ENCODE peak calls at places on chromosomes 6 and 20, in five cellular contexts. X, K, B, O and Q are unnamed samples.

GRCh38 chr6:52416629-52417151 is 3.5 kb upstream of the EFHC1 start:
- DNase-seq in K (no peak), O (no peak), B (no peak), X (no peak), Q (peak)

GRCh38 chr6:130937942-130938604 is 110.9 kb downstream of the SMLR1 start:
- DNase-seq in K (no peak), B (no peak), O (no peak), X (no peak), Q (no peak)

GRCh38 chr6:133809406-133809805 is 79.5 kb upstream of the TCF21 start:
- DNase-seq in X (peak), B (no peak), O (no peak), K (no peak), Q (no peak)

GRCh38 chr6:54847799-54848597 is 1.4 kb downstream of the FAM83B start:
- DNase-seq in B (no peak), X (peak), O (no peak), K (no peak), Q (no peak)

GRCh38 chr20:46348972-46349741 is 40.9 kb upstream of the CDH22 start:
- DNase-seq in K (peak), B (peak), O (peak), X (no peak), Q (peak)

GRCh38 chr20:30488941-30489601 is 768.4 kb upstream of the DEFB115 start:
- DNase-seq in O (no peak), X (no peak), B (no peak), K (no peak), Q (no peak)

GRCh38 chr6:68572975-68573374 is 62.1 kb upstream of the ADGRB3 start:
- DNase-seq in O (no peak), K (no peak), B (no peak), X (no peak), Q (no peak)

GRCh38 chr20:62739581-62740285 is 31.1 kb downstream of the NTSR1 start:
- DNase-seq in X (no peak), B (peak), O (peak), K (no peak), Q (peak)

GRCh38 chr20:46148313-46149213 is 30.4 kb downstream of the CD40 start:
- DNase-seq in B (no peak), O (no peak), X (no peak), K (no peak), Q (no peak)

GRCh38 chr20:15364781-15365180 is 1027.4 kb upstream of the FLRT3 start:
- DNase-seq in B (no peak), X (no peak), O (no peak), K (no peak), Q (no peak)

GRCh38 chr6:1797801-1798200 is 188.1 kb downstream of the FOXC1 start:
- DNase-seq in B (no peak), K (no peak), X (no peak), O (no peak), Q (no peak)

GRCh38 chr6:42571611-42572342 is 7.9 kb downstream of the UBR2 start:
- DNase-seq in B (no peak), X (no peak), O (no peak), K (no peak), Q (no peak)

GRCh38 chr6:105179244-105180065 is at the start of gene POPDC3:
- DNase-seq in K (peak), B (peak), O (peak), X (no peak), Q (peak)

GRCh38 chr6:168157272-168158007 is 78.4 kb upstream of the FRMD1 start:
- DNase-seq in B (no peak), K (no peak), O (no peak), X (peak), Q (no peak)

GRCh38 chr6:21946298-21946783 is 350.5 kb downstream of the PRL start:
- DNase-seq in K (no peak), B (no peak), O (no peak), X (peak), Q (no peak)

GRCh38 chr6:46170357-46171289 is at the start of gene ENPP5:
- DNase-seq in X (peak), B (peak), K (peak), O (peak), Q (peak)

GRCh38 chr20:24779166-24779565 is 169.9 kb upstream of the CST7 start:
- DNase-seq in B (no peak), X (no peak), O (no peak), K (no peak), Q (no peak)

GRCh38 chr6:87968435-87969278 is 79.0 kb upstream of the SPACA1 start:
- DNase-seq in K (peak), B (peak), O (peak), X (no peak), Q (peak)

GRCh38 chr6:53309059-53309896 is 39.5 kb downstream of the ELOVL5 start:
- DNase-seq in B (no peak), O (no peak), K (no peak), X (no peak), Q (no peak)

GRCh38 chr20:21391495-21392298 is 5.6 kb downstream of the NKX2-4 start:
- DNase-seq in B (no peak), K (no peak), O (no peak), X (no peak), Q (no peak)

GRCh38 chr6:31620586-31621319 is at the start of gene PRRC2A:
- DNase-seq in K (peak), B (peak), O (peak), X (no peak), Q (peak)

GRCh38 chr20:32336918-32337347 is 21.2 kb upstream of the ASXL1 start:
- DNase-seq in X (no peak), K (no peak), B (no peak), O (no peak), Q (no peak)

GRCh38 chr20:32487381-32487780 is 97.8 kb downstream of the NOL4L start:
- DNase-seq in O (no peak), K (no peak), B (peak), X (no peak), Q (no peak)

GRCh38 chr6:138404666-138405337 is 779 bp downstream of the HEBP2 start:
- DNase-seq in O (no peak), K (no peak), B (no peak), X (no peak), Q (no peak)

GRCh38 chr6:93580441-93580840 is 161.1 kb upstream of the EPHA7 start:
- DNase-seq in K (no peak), B (no peak), X (no peak), O (no peak), Q (no peak)

GRCh38 chr6:38155576-38156204 is 336.2 kb downstream of the ZFAND3 start:
- DNase-seq in K (no peak), O (no peak), X (no peak), B (no peak), Q (no peak)

GRCh38 chr6:32519910-32520258 is 10.2 kb downstream of the HLA-DRB5 start:
- DNase-seq in X (no peak), K (no peak), B (no peak), O (no peak), Q (no peak)

GRCh38 chr6:129667621-129668020 is 42.4 kb downstream of the ARHGAP18 start:
- DNase-seq in K (no peak), X (no peak), B (no peak), O (no peak), Q (no peak)

GRCh38 chr6:144265390-144265789 is 19.7 kb upstream of the UTRN start:
- DNase-seq in X (no peak), O (no peak), B (no peak), K (no peak), Q (no peak)

GRCh38 chr6:4220619-4221018 is 85.2 kb upstream of the ECI2 start:
- DNase-seq in B (no peak), X (no peak), K (no peak), O (no peak), Q (no peak)

GRCh38 chr6:137926207-137926731 is 59.2 kb downstream of the TNFAIP3 start:
- DNase-seq in X (peak), O (no peak), B (no peak), K (no peak), Q (no peak)

GRCh38 chr20:35467339-35468224 is 12.2 kb downstream of the CEP250 start:
- DNase-seq in X (no peak), O (no peak), B (no peak), K (no peak), Q (no peak)

GRCh38 chr6:99416892-99417767 is 8.0 kb downstream of the PNISR start:
- DNase-seq in X (no peak), O (no peak), K (no peak), B (no peak), Q (no peak)

GRCh38 chr6:166627039-166627874 is at the start of gene RPS6KA2:
- DNase-seq in B (peak), K (peak), X (peak), O (peak), Q (peak)

GRCh38 chr6:43860285-43860684 is 90.3 kb downstream of the VEGFA start:
- DNase-seq in K (no peak), X (no peak), O (no peak), B (no peak), Q (no peak)

GRCh38 chr20:1302578-1303541 is 26.1 kb downstream of the SDCBP2 start:
- DNase-seq in K (no peak), X (no peak), B (no peak), O (no peak), Q (no peak)

GRCh38 chr20:62368629-62369507 is 1.8 kb upstream of the LAMA5 start:
- DNase-seq in B (no peak), X (no peak), K (no peak), O (no peak), Q (no peak)

GRCh38 chr20:13373400-13373799 is 152.3 kb downstream of the ISM1 start:
- DNase-seq in O (no peak), X (no peak), K (no peak), B (no peak), Q (no peak)

GRCh38 chr6:14857501-14857900 is 388.4 kb upstream of the JARID2 start:
- DNase-seq in X (no peak), K (no peak), B (no peak), O (no peak), Q (no peak)